ENCODE peak calls at places on chromosomes 11 and 22, in six cellular contexts. O is fibroblast of lung, D is HCT116, F is tibial nerve, N is endodermal cell, L is AG04450. K is an unnamed sample.

GRCh38 chr22:27731621-27732020 is 69.9 kb downstream of the MN1 start:
- DNase-seq in O (no peak), D (no peak), F (no peak), N (no peak), L (no peak), K (no peak)

GRCh38 chr11:34680206-34680605 is 59.3 kb downstream of the EHF start:
- DNase-seq in O (peak; percentile 12), D (no peak), F (no peak), N (no peak), L (no peak), K (no peak)

GRCh38 chr22:36583546-36583945 is 54.6 kb upstream of the EIF3D start:
- DNase-seq in O (no peak), D (no peak), F (no peak), N (peak; percentile 22), L (no peak), K (peak; percentile 14)

GRCh38 chr11:128093689-128094088 is 493.7 kb downstream of the ETS1 start:
- DNase-seq in O (no peak), D (no peak), F (no peak), N (no peak), L (no peak), K (no peak)

GRCh38 chr11:75475767-75476650 is 43.0 kb upstream of the KLHL35 start:
- DNase-seq in O (peak; percentile 47), D (no peak), F (peak; percentile 59), N (no peak), L (no peak), K (peak; percentile 68)

GRCh38 chr22:48589901-48590300 is 1237.8 kb downstream of the BRD1 start:
- DNase-seq in O (no peak), D (no peak), F (no peak), N (no peak), L (no peak), K (no peak)

GRCh38 chr11:128809128-128809527 is 58.0 kb downstream of the KCNJ1 start:
- DNase-seq in O (no peak), D (no peak), F (no peak), N (no peak), L (no peak), K (no peak)

GRCh38 chr11:72643547-72643946 is 30.7 kb downstream of the PDE2A start:
- DNase-seq in O (peak; percentile 15), D (peak; percentile 31), F (no peak), N (no peak), L (no peak), K (no peak)

GRCh38 chr22:27241430-27242110 is 560.0 kb downstream of the MN1 start:
- DNase-seq in O (no peak), D (no peak), F (no peak), N (no peak), L (no peak), K (peak; percentile 83)

GRCh38 chr11:83241291-83241946 is 44.7 kb downstream of the CCDC90B start:
- DNase-seq in O (peak; percentile 70), D (peak; percentile 69), F (peak; percentile 67), N (peak; percentile 89), L (peak; percentile 20), K (no peak)

GRCh38 chr11:67015048-67015447 is 7.9 kb upstream of the SYT12 start:
- DNase-seq in O (no peak), D (no peak), F (no peak), N (no peak), L (no peak), K (no peak)

GRCh38 chr11:614091-614582 is 1.6 kb downstream of the IRF7 start:
- DNase-seq in O (no peak), D (no peak), F (no peak), N (no peak), L (no peak), K (peak; percentile 84)

GRCh38 chr11:45543808-45544422 is 121.5 kb downstream of the CHST1 start:
- DNase-seq in O (peak; percentile 5), D (no peak), F (no peak), N (peak; percentile 88), L (no peak), K (no peak)

GRCh38 chr11:31810779-31811647 is at the start of gene PAX6:
- DNase-seq in O (no peak), D (peak; percentile 21), F (no peak), N (peak; percentile 94), L (no peak), K (peak; percentile 80)

GRCh38 chr11:88651556-88651955 is 314.0 kb upstream of the CTSC start:
- DNase-seq in O (no peak), D (no peak), F (no peak), N (no peak), L (no peak), K (no peak)

DNA sequence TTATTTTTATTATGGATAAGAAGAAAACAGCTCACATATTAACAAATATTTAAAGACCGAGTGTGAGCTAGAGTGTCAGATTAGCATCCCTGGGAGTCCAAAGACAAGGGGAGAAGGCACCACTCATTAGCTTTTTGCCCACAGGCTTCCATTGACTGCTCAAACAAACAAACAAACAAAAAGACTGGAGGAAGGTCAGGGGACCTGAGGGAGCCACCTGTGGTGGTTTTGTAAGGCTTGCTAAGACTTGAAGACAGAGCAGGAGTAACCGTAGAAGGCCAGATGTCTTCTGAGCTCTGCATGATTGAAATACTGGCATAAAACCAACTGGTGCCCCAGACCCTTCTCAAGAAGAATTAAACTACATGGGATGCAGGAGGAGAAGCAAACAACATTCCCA is 395.2 kb upstream of the CNTN5 start:
- DNase-seq in O (no peak), D (no peak), F (no peak), N (no peak), L (no peak), K (no peak)
- H3K27ac ChIP-seq in O (no peak overlapping the region), D (no peak overlapping the region), F (no peak overlapping the region), N (no peak overlapping the region), L (no peak overlapping the region), K (no peak overlapping the region)

GRCh38 chr11:124934862-124935547 is 842 bp downstream of the HEPACAM start:
- DNase-seq in O (peak; percentile 75), D (no peak), F (no peak), N (no peak), L (peak; percentile 86), K (no peak)
- H3K27ac ChIP-seq in O (peak overlapping the region; percentile 57), D (no peak overlapping the region), F (peak overlapping the region; percentile 82), N (no peak overlapping the region), L (peak overlapping the region; percentile 94), K (no peak overlapping the region)

DNA sequence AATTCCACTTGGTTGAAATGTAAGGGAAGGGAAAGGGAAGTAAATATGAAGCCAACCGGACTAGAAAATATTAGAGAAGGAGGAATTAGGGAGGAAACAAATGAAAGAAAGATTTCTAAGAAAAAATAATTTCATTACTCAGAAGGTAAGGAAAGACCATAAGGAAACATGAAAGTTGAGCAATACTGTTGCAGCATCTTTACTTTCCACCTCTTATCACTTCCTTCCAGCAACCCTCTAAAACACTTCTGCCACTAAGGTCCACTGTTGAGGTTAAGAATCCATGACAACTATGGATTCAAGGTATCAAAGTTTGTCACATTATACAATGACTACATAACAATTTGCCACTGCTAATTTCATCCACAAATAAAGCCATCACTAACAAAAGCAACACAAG is 308.6 kb downstream of the DLG2 start:
- DNase-seq in O (no peak), D (no peak), F (no peak), N (no peak), L (no peak), K (no peak)
- H3K27ac ChIP-seq in O (no peak overlapping the region), D (no peak overlapping the region), F (no peak overlapping the region), N (no peak overlapping the region), L (no peak overlapping the region), K (no peak overlapping the region)

GRCh38 chr11:76736266-76736665 is 46.9 kb upstream of the TSKU start:
- DNase-seq in O (no peak), D (no peak), F (no peak), N (no peak), L (no peak), K (no peak)
- H3K27ac ChIP-seq in O (no peak overlapping the region), D (no peak overlapping the region), F (no peak overlapping the region), N (peak overlapping the region; percentile 9), L (no peak overlapping the region), K (no peak overlapping the region)

DNA sequence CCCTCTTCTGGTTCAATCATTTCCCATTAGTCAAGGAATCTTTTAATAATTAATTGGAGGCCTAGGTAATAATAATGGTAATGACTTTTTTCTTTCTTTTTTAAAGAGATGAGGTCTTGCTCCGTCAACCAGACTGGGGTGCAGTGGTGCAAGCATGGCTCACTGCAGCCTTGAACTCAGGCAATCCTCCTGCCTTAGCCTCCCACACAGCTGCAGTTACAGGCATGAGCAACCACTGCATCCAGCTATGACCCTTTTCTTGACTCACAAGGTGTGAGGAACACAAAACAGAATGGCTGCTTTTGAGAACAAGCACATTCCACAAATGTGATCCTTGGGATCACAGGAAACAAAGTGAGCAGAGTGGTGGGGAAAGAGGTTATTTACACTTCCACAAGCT is 3.6 kb downstream of the POLDIP3 start:
- DNase-seq in O (peak; percentile 16), D (no peak), F (no peak), N (no peak), L (no peak), K (no peak)
- H3K27ac ChIP-seq in O (no peak overlapping the region), D (no peak overlapping the region), F (peak overlapping the region; percentile 75), N (no peak overlapping the region), L (no peak overlapping the region), K (peak overlapping the region; percentile 69)

GRCh38 chr11:96341237-96342130 is 1.5 kb downstream of the MAML2 start:
- DNase-seq in O (peak; percentile 70), D (no peak), F (peak; percentile 49), N (peak; percentile 72), L (no peak), K (peak; percentile 91)

GRCh38 chr11:96340555-96340885 is 2.5 kb downstream of the MAML2 start:
- DNase-seq in O (peak; percentile 55), D (no peak), F (no peak), N (no peak), L (no peak), K (no peak)

GRCh38 chr11:96338910-96339703 is 3.9 kb downstream of the MAML2 start:
- DNase-seq in O (peak; percentile 73), D (no peak), F (peak; percentile 33), N (peak; percentile 61), L (no peak), K (peak; percentile 85)

GRCh38 chr11:96337541-96338530 is 5.2 kb downstream of the MAML2 start:
- DNase-seq in O (peak; percentile 54), D (no peak), F (no peak), N (no peak), L (no peak), K (peak; percentile 80)

DNA sequence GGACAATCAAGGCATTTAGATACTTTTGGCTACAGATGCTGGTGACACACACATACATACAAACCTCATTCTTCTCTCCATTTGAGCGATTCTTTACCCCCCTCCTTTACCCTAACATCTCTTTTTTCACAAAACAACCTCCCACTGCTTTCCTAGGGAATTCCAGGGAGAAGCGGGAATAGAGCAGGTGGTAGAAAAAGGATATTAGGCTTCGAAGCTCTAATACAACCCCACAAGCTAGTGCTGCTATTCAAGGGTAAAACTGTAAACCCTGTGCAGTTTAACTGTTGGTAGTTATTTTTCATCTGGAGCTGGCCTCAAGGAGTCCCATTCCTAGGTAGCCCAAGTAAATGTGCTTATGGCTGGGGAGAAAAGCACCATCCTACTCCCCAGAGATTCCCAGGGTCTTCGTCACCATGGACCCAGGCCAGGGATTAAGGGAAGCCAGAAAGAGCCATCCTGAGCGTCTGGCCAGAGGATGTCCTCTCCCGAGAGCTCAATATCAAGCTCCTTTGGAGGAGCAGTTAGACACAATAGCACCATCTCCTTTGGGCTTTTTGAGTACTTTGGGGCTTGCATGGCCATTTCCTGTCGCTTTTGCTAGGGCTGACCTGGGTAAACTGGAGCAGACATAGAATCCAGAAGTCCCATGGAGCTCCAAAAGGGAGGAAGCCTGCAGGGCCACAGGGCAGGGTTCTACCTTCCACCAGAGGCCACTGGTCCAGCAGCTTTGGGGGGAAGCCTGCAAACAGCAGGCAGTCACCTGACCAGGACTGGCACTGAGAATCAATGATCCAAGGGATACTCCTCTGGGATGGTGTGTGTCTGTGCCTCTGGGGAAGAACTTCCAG is 3.1 kb downstream of the MAML2 start:
- DNase-seq in O (peak; percentile 36), D (no peak), F (no peak), N (no peak), L (no peak), K (no peak)
- H3K27ac ChIP-seq in O (peak overlapping the region; percentile 89), D (no peak overlapping the region), F (peak overlapping the region; percentile 93), N (peak overlapping the region; percentile 7), L (peak overlapping the region; percentile 84), K (peak overlapping the region; percentile 71)

GRCh38 chr22:45331486-45331885 is 21.8 kb downstream of the FAM118A start:
- DNase-seq in O (no peak), D (no peak), F (no peak), N (no peak), L (no peak), K (no peak)
- H3K27ac ChIP-seq in O (no peak overlapping the region), D (no peak overlapping the region), F (no peak overlapping the region), N (no peak overlapping the region), L (no peak overlapping the region), K (no peak overlapping the region)

K was measured in spleen.